ENCODE peak calls at places on chromosomes 3 and 15, in nine cellular contexts. S is effector memory CD8-positive, alpha-beta T cell; J is CD8-positive, alpha-beta T cell; Q is activated T-helper 1 cell treated with Interleukin-2 at 50 U/mL for 16 hours; V is midbrain; T is psoas muscle; M is amygdala; K is tibial nerve; H is uterus. E is an unnamed sample.

GRCh38 chr15:32705450-32705849 is 12.4 kb upstream of the GREM1 start:
- DNase-seq in V (no peak), T (no peak), H (no peak), J (no peak), Q (no peak), M (no peak), S (no peak), K (no peak), E (no peak)

GRCh38 chr15:89531796-89532537 is 35.6 kb upstream of the RHCG start:
- DNase-seq in V (no peak), K (no peak), T (no peak), J (no peak), M (no peak), H (no peak), S (no peak), Q (no peak), E (no peak)

GRCh38 chr3:140234256-140234655 is 299.3 kb downstream of the CLSTN2 start:
- DNase-seq in M (no peak), Q (no peak), S (no peak), K (no peak), H (no peak), J (no peak), V (no peak), T (no peak), E (no peak)

GRCh38 chr3:9249273-9250192 is at the start of gene SRGAP3:
- DNase-seq in M (peak; percentile 94), V (peak; percentile 97), H (peak; percentile 95), T (peak; percentile 84), S (peak; percentile 76), Q (peak; percentile 47), K (peak; percentile 69), J (peak; percentile 69), E (peak; percentile 74)

GRCh38 chr15:88127477-88127799 is 129.1 kb downstream of the NTRK3 start:
- DNase-seq in H (no peak), M (no peak), J (no peak), V (no peak), T (no peak), S (no peak), K (no peak), Q (no peak), E (no peak)

GRCh38 chr3:81764665-81765064 is 3.2 kb upstream of the GBE1 start:
- DNase-seq in J (no peak), Q (no peak), K (no peak), H (no peak), T (no peak), M (no peak), V (no peak), S (no peak), E (no peak)

GRCh38 chr3:55544219-55544618 is 57.1 kb upstream of the WNT5A start:
- DNase-seq in J (no peak), H (no peak), S (no peak), M (no peak), T (no peak), K (no peak), Q (no peak), V (no peak), E (no peak)

GRCh38 chr3:22704571-22705354 is 498.4 kb upstream of the UBE2E2 start:
- DNase-seq in S (no peak), M (no peak), J (no peak), T (no peak), K (no peak), V (no peak), Q (no peak), H (no peak), E (no peak)

GRCh38 chr15:78065284-78065872 is 12.1 kb downstream of the TBC1D2B start:
- DNase-seq in J (no peak), H (peak; percentile 89), M (peak; percentile 42), K (peak; percentile 74), T (peak; percentile 71), S (no peak), V (peak; percentile 66), Q (no peak), E (no peak)

GRCh38 chr3:190105876-190106275 is 14.8 kb downstream of the P3H2 start:
- DNase-seq in S (no peak), Q (no peak), T (no peak), M (no peak), K (no peak), V (no peak), H (no peak), J (no peak), E (no peak)